ENCODE peak calls at places on chromosomes 6 and 20, in four cellular contexts. One of them, this sample, is unnamed.

GRCh38 chr6:1575213-1576041 is 34.3 kb upstream of the FOXC1 start:
- DNase-seq in glomerular endothelial cell: no peak
- DNase-seq in AG04449: no peak
- DNase-seq in type B pancreatic cell: no peak
- DNase-seq in this sample: no peak

GRCh38 chr6:133062077-133062476 is 179.1 kb upstream of the EYA4 start:
- DNase-seq in type B pancreatic cell: no peak
- DNase-seq in AG04449: no peak
- DNase-seq in glomerular endothelial cell: no peak
- DNase-seq in this sample: no peak

GRCh38 chr6:14189122-14189521 is 71.5 kb downstream of the CD83 start:
- DNase-seq in glomerular endothelial cell: no peak
- DNase-seq in AG04449: no peak
- DNase-seq in type B pancreatic cell: no peak
- DNase-seq in this sample: no peak

GRCh38 chr6:166660157-166660686 is 33.2 kb upstream of the RPS6KA2 start:
- DNase-seq in glomerular endothelial cell: no peak
- DNase-seq in AG04449: no peak
- DNase-seq in type B pancreatic cell: no peak
- DNase-seq in this sample: no peak

GRCh38 chr6:121668259-121668658 is 232.8 kb downstream of the GJA1 start:
- DNase-seq in glomerular endothelial cell: no peak
- DNase-seq in AG04449: no peak
- DNase-seq in type B pancreatic cell: no peak
- DNase-seq in this sample: no peak

GRCh38 chr6:113856011-113856551 is 1.1 kb upstream of the MARCKS start:
- DNase-seq in AG04449: no peak
- DNase-seq in type B pancreatic cell: no peak
- DNase-seq in glomerular endothelial cell: no peak
- DNase-seq in this sample: no peak

GRCh38 chr6:109411034-109411433 is 28.8 kb upstream of the CD164 start:
- DNase-seq in AG04449: no peak
- DNase-seq in glomerular endothelial cell: no peak
- DNase-seq in type B pancreatic cell: no peak
- DNase-seq in this sample: no peak

GRCh38 chr20:39939241-39939865 is 749.7 kb downstream of the MAFB start:
- DNase-seq in glomerular endothelial cell: no peak
- DNase-seq in AG04449: no peak
- DNase-seq in type B pancreatic cell: no peak
- DNase-seq in this sample: no peak

GRCh38 chr6:21455071-21455470 is 138.5 kb upstream of the SOX4 start:
- DNase-seq in type B pancreatic cell: no peak
- DNase-seq in glomerular endothelial cell: no peak
- DNase-seq in AG04449: no peak
- DNase-seq in this sample: no peak

GRCh38 chr6:37536462-37537225 is 37.0 kb upstream of the CCDC167 start:
- DNase-seq in type B pancreatic cell: no peak
- DNase-seq in AG04449: no peak
- DNase-seq in glomerular endothelial cell: no peak
- DNase-seq in this sample: no peak

GRCh38 chr20:34213213-34213612 is 28.0 kb upstream of the ASIP start:
- DNase-seq in AG04449: no peak
- DNase-seq in type B pancreatic cell: no peak
- DNase-seq in glomerular endothelial cell: no peak
- DNase-seq in this sample: no peak

GRCh38 chr20:14992071-14992654 is 654.8 kb upstream of the FLRT3 start:
- DNase-seq in type B pancreatic cell: no peak
- DNase-seq in AG04449: no peak
- DNase-seq in glomerular endothelial cell: no peak
- DNase-seq in this sample: no peak

GRCh38 chr6:56581561-56581960 is 61.1 kb downstream of the DST start:
- DNase-seq in AG04449: no peak
- DNase-seq in type B pancreatic cell: no peak
- DNase-seq in glomerular endothelial cell: no peak
- DNase-seq in this sample: no peak

GRCh38 chr6:83073620-83074019 is 6.1 kb downstream of the DOP1A start:
- DNase-seq in AG04449: no peak
- DNase-seq in type B pancreatic cell: no peak
- DNase-seq in glomerular endothelial cell: no peak
- DNase-seq in this sample: no peak

GRCh38 chr6:77879527-77879926 is 226.7 kb downstream of the MEI4 start:
- DNase-seq in glomerular endothelial cell: no peak
- DNase-seq in AG04449: no peak
- DNase-seq in type B pancreatic cell: no peak
- DNase-seq in this sample: no peak

GRCh38 chr20:15760217-15760567 is 813.1 kb downstream of the KIF16B start:
- DNase-seq in type B pancreatic cell: no peak
- DNase-seq in glomerular endothelial cell: no peak
- DNase-seq in AG04449: no peak
- DNase-seq in this sample: no peak

GRCh38 chr20:1669304-1669703 is 11.7 kb upstream of the SIRPG start:
- DNase-seq in type B pancreatic cell: no peak
- DNase-seq in AG04449: no peak
- DNase-seq in glomerular endothelial cell: no peak
- DNase-seq in this sample: no peak

GRCh38 chr6:97535800-97536199 is 252.8 kb upstream of the MMS22L start:
- DNase-seq in glomerular endothelial cell: no peak
- DNase-seq in AG04449: no peak
- DNase-seq in type B pancreatic cell: no peak
- DNase-seq in this sample: no peak

GRCh38 chr6:100721256-100721655 is 159.9 kb downstream of the ASCC3 start:
- DNase-seq in type B pancreatic cell: no peak
- DNase-seq in glomerular endothelial cell: no peak
- DNase-seq in AG04449: no peak
- DNase-seq in this sample: no peak

GRCh38 chr6:133948472-133948871 is 4.6 kb upstream of the TBPL1 start:
- DNase-seq in glomerular endothelial cell: no peak
- DNase-seq in type B pancreatic cell: no peak
- DNase-seq in AG04449: no peak
- DNase-seq in this sample: no peak

GRCh38 chr20:24870876-24871275 is 78.2 kb upstream of the CST7 start:
- DNase-seq in type B pancreatic cell: no peak
- DNase-seq in AG04449: no peak
- DNase-seq in glomerular endothelial cell: no peak
- DNase-seq in this sample: no peak

GRCh38 chr6:24547243-24547642 is 52.5 kb downstream of the ALDH5A1 start:
- DNase-seq in AG04449: no peak
- DNase-seq in type B pancreatic cell: no peak
- DNase-seq in glomerular endothelial cell: no peak
- DNase-seq in this sample: no peak

GRCh38 chr20:16580127-16580526 is 6.9 kb upstream of the KIF16B start:
- DNase-seq in type B pancreatic cell: no peak
- DNase-seq in glomerular endothelial cell: no peak
- DNase-seq in AG04449: peak
- DNase-seq in this sample: no peak

GRCh38 chr6:41177695-41178094 is 14.8 kb upstream of the TREM2 start:
- DNase-seq in AG04449: no peak
- DNase-seq in glomerular endothelial cell: no peak
- DNase-seq in type B pancreatic cell: no peak
- DNase-seq in this sample: no peak